ENCODE peak calls at places on chromosomes 13 and 19, in ten cellular contexts. One of them, this sample, is unnamed.

GRCh38 chr19:12847159-12848139 is 9.1 kb downstream of the MAST1 start:
- DNase-seq in LNCaP clone FGC: no peak
- DNase-seq in fibroblast of lung: peak
- DNase-seq in fibroblast of villous mesenchyme: peak
- DNase-seq in adrenal gland: peak
- DNase-seq in AG04450: no peak
- DNase-seq in suprapubic skin: peak
- DNase-seq in neural progenitor cell: peak
- DNase-seq in hepatocyte: peak
- DNase-seq in fibroblast of pulmonary artery: peak
- DNase-seq in this sample: peak

GRCh38 chr19:29785955-29786589 is 25.7 kb upstream of the CCNE1 start:
- DNase-seq in LNCaP clone FGC: no peak
- DNase-seq in fibroblast of lung: no peak
- DNase-seq in fibroblast of villous mesenchyme: no peak
- DNase-seq in adrenal gland: no peak
- DNase-seq in AG04450: no peak
- DNase-seq in suprapubic skin: no peak
- DNase-seq in neural progenitor cell: no peak
- DNase-seq in hepatocyte: no peak
- DNase-seq in fibroblast of pulmonary artery: no peak
- DNase-seq in this sample: no peak

GRCh38 chr13:41645313-41645712 is 188.0 kb downstream of the RGCC start:
- DNase-seq in LNCaP clone FGC: no peak
- DNase-seq in fibroblast of lung: peak
- DNase-seq in fibroblast of villous mesenchyme: peak
- DNase-seq in adrenal gland: peak
- DNase-seq in AG04450: peak
- DNase-seq in suprapubic skin: peak
- DNase-seq in neural progenitor cell: no peak
- DNase-seq in hepatocyte: peak
- DNase-seq in fibroblast of pulmonary artery: peak
- DNase-seq in this sample: no peak

GRCh38 chr19:46371371-46371901 is 24.5 kb downstream of the PPP5C start:
- DNase-seq in LNCaP clone FGC: no peak
- DNase-seq in fibroblast of lung: no peak
- DNase-seq in fibroblast of villous mesenchyme: no peak
- DNase-seq in adrenal gland: peak
- DNase-seq in AG04450: no peak
- DNase-seq in suprapubic skin: peak
- DNase-seq in neural progenitor cell: no peak
- DNase-seq in hepatocyte: no peak
- DNase-seq in fibroblast of pulmonary artery: peak
- DNase-seq in this sample: no peak

GRCh38 chr13:111893071-111893606 is 173.8 kb upstream of the SOX1 start:
- DNase-seq in LNCaP clone FGC: no peak
- DNase-seq in fibroblast of lung: no peak
- DNase-seq in fibroblast of villous mesenchyme: no peak
- DNase-seq in adrenal gland: no peak
- DNase-seq in AG04450: no peak
- DNase-seq in suprapubic skin: no peak
- DNase-seq in neural progenitor cell: peak
- DNase-seq in hepatocyte: peak
- DNase-seq in fibroblast of pulmonary artery: no peak
- DNase-seq in this sample: no peak

GRCh38 chr19:10625003-10625761 is at the start of gene SLC44A2:
- DNase-seq in LNCaP clone FGC: peak
- DNase-seq in fibroblast of lung: peak
- DNase-seq in fibroblast of villous mesenchyme: peak
- DNase-seq in adrenal gland: peak
- DNase-seq in AG04450: no peak
- DNase-seq in suprapubic skin: peak
- DNase-seq in neural progenitor cell: peak
- DNase-seq in hepatocyte: peak
- DNase-seq in fibroblast of pulmonary artery: peak
- DNase-seq in this sample: peak

GRCh38 chr13:20940083-20940482 is 37.5 kb upstream of the XPO4 start:
- DNase-seq in LNCaP clone FGC: no peak
- DNase-seq in fibroblast of lung: peak
- DNase-seq in fibroblast of villous mesenchyme: peak
- DNase-seq in adrenal gland: no peak
- DNase-seq in AG04450: peak
- DNase-seq in suprapubic skin: no peak
- DNase-seq in neural progenitor cell: no peak
- DNase-seq in hepatocyte: peak
- DNase-seq in fibroblast of pulmonary artery: peak
- DNase-seq in this sample: no peak

GRCh38 chr13:49086711-49087110 is 111.0 kb downstream of the FNDC3A start:
- DNase-seq in LNCaP clone FGC: no peak
- DNase-seq in fibroblast of lung: peak
- DNase-seq in fibroblast of villous mesenchyme: peak
- DNase-seq in adrenal gland: no peak
- DNase-seq in AG04450: no peak
- DNase-seq in suprapubic skin: no peak
- DNase-seq in neural progenitor cell: no peak
- DNase-seq in hepatocyte: no peak
- DNase-seq in fibroblast of pulmonary artery: peak
- DNase-seq in this sample: no peak

GRCh38 chr19:34974631-34975030 is 10.6 kb upstream of the ZNF792 start:
- DNase-seq in LNCaP clone FGC: no peak
- DNase-seq in fibroblast of lung: no peak
- DNase-seq in fibroblast of villous mesenchyme: peak
- DNase-seq in adrenal gland: no peak
- DNase-seq in AG04450: no peak
- DNase-seq in suprapubic skin: no peak
- DNase-seq in neural progenitor cell: no peak
- DNase-seq in hepatocyte: no peak
- DNase-seq in fibroblast of pulmonary artery: peak
- DNase-seq in this sample: no peak

GRCh38 chr13:112917731-112918130 is 51.3 kb upstream of the MCF2L start:
- DNase-seq in LNCaP clone FGC: no peak
- DNase-seq in fibroblast of lung: no peak
- DNase-seq in fibroblast of villous mesenchyme: no peak
- DNase-seq in adrenal gland: no peak
- DNase-seq in AG04450: no peak
- DNase-seq in suprapubic skin: no peak
- DNase-seq in neural progenitor cell: no peak
- DNase-seq in hepatocyte: no peak
- DNase-seq in fibroblast of pulmonary artery: no peak
- DNase-seq in this sample: no peak

GRCh38 chr19:39053276-39054090 is 21.1 kb upstream of the FBXO27 start:
- DNase-seq in LNCaP clone FGC: no peak
- DNase-seq in fibroblast of lung: no peak
- DNase-seq in fibroblast of villous mesenchyme: no peak
- DNase-seq in adrenal gland: no peak
- DNase-seq in AG04450: no peak
- DNase-seq in suprapubic skin: no peak
- DNase-seq in neural progenitor cell: no peak
- DNase-seq in hepatocyte: peak
- DNase-seq in fibroblast of pulmonary artery: no peak
- DNase-seq in this sample: no peak

GRCh38 chr19:32896516-32897214 is 27.1 kb upstream of the SLC7A9 start:
- DNase-seq in LNCaP clone FGC: no peak
- DNase-seq in fibroblast of lung: peak
- DNase-seq in fibroblast of villous mesenchyme: peak
- DNase-seq in adrenal gland: no peak
- DNase-seq in AG04450: no peak
- DNase-seq in suprapubic skin: no peak
- DNase-seq in neural progenitor cell: no peak
- DNase-seq in hepatocyte: no peak
- DNase-seq in fibroblast of pulmonary artery: peak
- DNase-seq in this sample: no peak

GRCh38 chr19:5889288-5889971 is 14.2 kb downstream of the NDUFA11 start:
- DNase-seq in LNCaP clone FGC: no peak
- DNase-seq in fibroblast of lung: peak
- DNase-seq in fibroblast of villous mesenchyme: peak
- DNase-seq in adrenal gland: no peak
- DNase-seq in AG04450: peak
- DNase-seq in suprapubic skin: no peak
- DNase-seq in neural progenitor cell: no peak
- DNase-seq in hepatocyte: no peak
- DNase-seq in fibroblast of pulmonary artery: no peak
- DNase-seq in this sample: no peak

GRCh38 chr13:19601749-19602725 is 31.4 kb upstream of the MPHOSPH8 start:
- DNase-seq in LNCaP clone FGC: no peak
- DNase-seq in fibroblast of lung: peak
- DNase-seq in fibroblast of villous mesenchyme: peak
- DNase-seq in adrenal gland: no peak
- DNase-seq in AG04450: no peak
- DNase-seq in suprapubic skin: no peak
- DNase-seq in neural progenitor cell: peak
- DNase-seq in hepatocyte: peak
- DNase-seq in fibroblast of pulmonary artery: peak
- DNase-seq in this sample: no peak

GRCh38 chr13:91247768-91248167 is 99.7 kb upstream of the MIR17HG start:
- DNase-seq in LNCaP clone FGC: no peak
- DNase-seq in fibroblast of lung: peak
- DNase-seq in fibroblast of villous mesenchyme: no peak
- DNase-seq in adrenal gland: no peak
- DNase-seq in AG04450: no peak
- DNase-seq in suprapubic skin: no peak
- DNase-seq in neural progenitor cell: no peak
- DNase-seq in hepatocyte: no peak
- DNase-seq in fibroblast of pulmonary artery: peak
- DNase-seq in this sample: no peak

GRCh38 chr13:51587372-51587771 is 3.1 kb downstream of the WDFY2 start:
- DNase-seq in LNCaP clone FGC: no peak
- DNase-seq in fibroblast of lung: no peak
- DNase-seq in fibroblast of villous mesenchyme: no peak
- DNase-seq in adrenal gland: no peak
- DNase-seq in AG04450: no peak
- DNase-seq in suprapubic skin: no peak
- DNase-seq in neural progenitor cell: no peak
- DNase-seq in hepatocyte: no peak
- DNase-seq in fibroblast of pulmonary artery: no peak
- DNase-seq in this sample: no peak

DNA sequence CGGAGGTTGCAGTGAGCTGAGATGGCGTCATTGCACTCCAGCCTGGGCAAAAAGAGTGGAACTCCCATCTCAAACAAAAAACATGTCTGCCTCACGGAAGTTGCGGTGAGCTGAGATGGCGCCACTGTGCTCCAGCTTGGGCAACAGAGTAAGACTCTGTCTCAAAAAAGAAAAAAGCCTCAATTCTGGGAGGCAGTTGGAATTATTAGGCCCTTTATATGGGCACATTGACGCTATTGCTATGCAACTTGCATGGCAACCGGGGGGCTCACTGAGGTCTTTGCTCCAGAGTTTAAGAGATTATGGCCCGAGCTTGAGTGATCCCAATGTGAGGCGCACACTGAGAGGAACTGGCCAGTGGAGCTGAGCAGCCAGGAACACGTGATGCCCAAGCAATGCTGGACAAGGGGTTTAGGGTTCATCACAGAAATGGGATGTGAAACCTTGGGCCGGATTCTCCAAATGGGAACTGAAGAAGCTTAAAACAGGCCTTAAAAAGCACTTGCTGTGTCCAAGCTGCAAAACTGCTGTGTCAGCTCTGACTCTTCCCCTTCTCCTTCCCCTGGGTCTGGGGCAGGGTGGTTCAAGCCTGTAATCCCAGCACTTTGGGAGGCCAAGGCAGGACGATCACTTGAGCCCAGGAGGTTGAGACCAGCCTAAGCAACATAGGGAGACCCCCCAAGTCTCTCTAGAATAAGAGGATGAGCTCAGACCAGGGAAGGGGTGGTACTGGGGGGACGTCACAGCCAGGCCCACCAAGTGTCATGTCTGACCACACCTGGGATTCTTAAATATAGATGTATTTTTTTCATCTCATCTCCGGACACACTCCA is 2.5 kb downstream of the FTL start:
- DNase-seq in LNCaP clone FGC: no peak
- DNase-seq in fibroblast of lung: peak
- DNase-seq in fibroblast of villous mesenchyme: peak
- DNase-seq in adrenal gland: peak
- DNase-seq in AG04450: no peak
- DNase-seq in suprapubic skin: no peak
- DNase-seq in neural progenitor cell: no peak
- DNase-seq in hepatocyte: peak
- DNase-seq in fibroblast of pulmonary artery: peak
- DNase-seq in this sample: no peak
- TF ChIP-seq CTCF in LNCaP clone FGC: no peak
- TF ChIP-seq CTCF in fibroblast of lung: no peak
- TF ChIP-seq CTCF in fibroblast of villous mesenchyme: no peak
- TF ChIP-seq CTCF in adrenal gland: no peak
- TF ChIP-seq CTCF in AG04450: no peak
- TF ChIP-seq CTCF in suprapubic skin: no peak
- TF ChIP-seq CTCF in neural progenitor cell: no peak
- TF ChIP-seq CTCF in hepatocyte: no peak
- TF ChIP-seq CTCF in fibroblast of pulmonary artery: no peak
- TF ChIP-seq CTCF in this sample: no peak

GRCh38 chr19:58380037-58380735 is 644 bp downstream of the ZNF837 start:
- DNase-seq in LNCaP clone FGC: no peak
- DNase-seq in fibroblast of lung: no peak
- DNase-seq in fibroblast of villous mesenchyme: no peak
- DNase-seq in adrenal gland: no peak
- DNase-seq in AG04450: no peak
- DNase-seq in suprapubic skin: no peak
- DNase-seq in neural progenitor cell: no peak
- DNase-seq in hepatocyte: no peak
- DNase-seq in fibroblast of pulmonary artery: no peak
- DNase-seq in this sample: no peak
- TF ChIP-seq CTCF in LNCaP clone FGC: no peak
- TF ChIP-seq CTCF in fibroblast of lung: no peak
- TF ChIP-seq CTCF in fibroblast of villous mesenchyme: no peak
- TF ChIP-seq CTCF in adrenal gland: no peak
- TF ChIP-seq CTCF in AG04450: no peak
- TF ChIP-seq CTCF in suprapubic skin: no peak
- TF ChIP-seq CTCF in neural progenitor cell: no peak
- TF ChIP-seq CTCF in hepatocyte: no peak
- TF ChIP-seq CTCF in fibroblast of pulmonary artery: no peak
- TF ChIP-seq CTCF in this sample: no peak

DNA sequence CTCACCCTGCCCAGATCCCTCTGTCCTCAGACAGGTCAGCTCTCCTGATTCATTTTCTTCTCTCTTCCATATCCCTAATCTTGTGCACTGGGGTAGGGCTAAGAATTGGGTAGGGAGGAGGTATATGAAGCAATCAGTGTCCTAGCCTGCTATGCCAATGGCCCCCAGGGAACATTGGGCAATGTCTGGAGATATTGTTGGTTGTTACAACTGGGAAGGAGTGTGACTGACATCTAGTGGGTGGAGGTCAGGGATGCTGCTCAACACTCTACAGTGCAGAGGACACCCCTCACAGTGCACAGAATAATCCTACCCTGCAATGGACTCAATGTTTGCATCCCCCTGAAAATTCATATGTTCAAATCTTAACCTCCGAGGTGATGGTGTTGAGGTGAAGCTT is 57.5 kb downstream of the CPAMD8 start:
- DNase-seq in LNCaP clone FGC: no peak
- DNase-seq in fibroblast of lung: no peak
- DNase-seq in fibroblast of villous mesenchyme: peak
- DNase-seq in adrenal gland: no peak
- DNase-seq in AG04450: no peak
- DNase-seq in suprapubic skin: no peak
- DNase-seq in neural progenitor cell: no peak
- DNase-seq in hepatocyte: no peak
- DNase-seq in fibroblast of pulmonary artery: peak
- DNase-seq in this sample: no peak
- TF ChIP-seq CTCF in LNCaP clone FGC: no peak
- TF ChIP-seq CTCF in fibroblast of lung: no peak
- TF ChIP-seq CTCF in fibroblast of villous mesenchyme: peak
- TF ChIP-seq CTCF in adrenal gland: peak
- TF ChIP-seq CTCF in AG04450: no peak
- TF ChIP-seq CTCF in suprapubic skin: peak
- TF ChIP-seq CTCF in neural progenitor cell: no peak
- TF ChIP-seq CTCF in hepatocyte: no peak
- TF ChIP-seq CTCF in fibroblast of pulmonary artery: peak
- TF ChIP-seq CTCF in this sample: no peak

GRCh38 chr13:30898721-30899188 is 7.3 kb upstream of the MEDAG start:
- DNase-seq in LNCaP clone FGC: no peak
- DNase-seq in fibroblast of lung: peak
- DNase-seq in fibroblast of villous mesenchyme: peak
- DNase-seq in adrenal gland: peak
- DNase-seq in AG04450: peak
- DNase-seq in suprapubic skin: peak
- DNase-seq in neural progenitor cell: no peak
- DNase-seq in hepatocyte: peak
- DNase-seq in fibroblast of pulmonary artery: peak
- DNase-seq in this sample: peak
- TF ChIP-seq CTCF in LNCaP clone FGC: no peak
- TF ChIP-seq CTCF in fibroblast of lung: no peak
- TF ChIP-seq CTCF in fibroblast of villous mesenchyme: no peak
- TF ChIP-seq CTCF in adrenal gland: no peak
- TF ChIP-seq CTCF in AG04450: no peak
- TF ChIP-seq CTCF in suprapubic skin: no peak
- TF ChIP-seq CTCF in neural progenitor cell: no peak
- TF ChIP-seq CTCF in hepatocyte: peak
- TF ChIP-seq CTCF in fibroblast of pulmonary artery: no peak
- TF ChIP-seq CTCF in this sample: peak